ENCODE peak calls at places on chromosomes 13 and 19, in four cellular contexts. S, M, J and B are unnamed samples.

GRCh38 chr19:55069137-55069858 is 6.3 kb upstream of the RDH13 start:
- DNase-seq in S (peak; percentile 50), M (peak; percentile 56), J (peak; percentile 66), B (no peak)

GRCh38 chr13:33745370-33746324 is 72.3 kb upstream of the RFC3 start:
- DNase-seq in S (no peak), M (no peak), J (no peak), B (no peak)

GRCh38 chr13:40238761-40239160 is 427.7 kb downstream of the FOXO1 start:
- DNase-seq in S (no peak), M (no peak), J (no peak), B (no peak)

GRCh38 chr13:55977436-55977835 is 1163.3 kb upstream of the PRR20A start:
- DNase-seq in S (no peak), M (no peak), J (no peak), B (no peak)

GRCh38 chr19:53865918-53866696 is 1.6 kb upstream of the MYADM start:
- DNase-seq in S (peak; percentile 74), M (peak; percentile 44), J (peak; percentile 87), B (no peak)

GRCh38 chr13:52652980-52653303 is 306 bp downstream of the SUGT1 start:
- DNase-seq in S (no peak), M (peak; percentile 27), J (peak; percentile 60), B (no peak)

GRCh38 chr19:37991176-37991835 is 84.3 kb downstream of the SIPA1L3 start:
- DNase-seq in S (no peak), M (no peak), J (no peak), B (no peak)

GRCh38 chr13:33126909-33127607 is 110.8 kb downstream of the KL start:
- DNase-seq in S (no peak), M (no peak), J (no peak), B (no peak)

GRCh38 chr13:112759053-112759452 is 69.2 kb downstream of the ATP11A start:
- DNase-seq in S (no peak), M (no peak), J (no peak), B (no peak)

GRCh38 chr13:106795847-106796246 is 227.9 kb upstream of the ARGLU1 start:
- DNase-seq in S (no peak), M (no peak), J (no peak), B (no peak)

GRCh38 chr13:86906458-86906857 is 764.7 kb upstream of the SLITRK5 start:
- DNase-seq in S (no peak), M (no peak), J (no peak), B (no peak)

GRCh38 chr19:38361633-38362075 is 12.7 kb upstream of the PSMD8 start:
- DNase-seq in S (peak; percentile 94), M (peak; percentile 91), J (peak; percentile 97), B (no peak)

GRCh38 chr19:38209671-38210457 is 14.2 kb downstream of the DPF1 start:
- DNase-seq in S (peak; percentile 65), M (no peak), J (peak; percentile 79), B (no peak)

GRCh38 chr19:1324792-1325567 is 39.3 kb downstream of the EFNA2 start:
- DNase-seq in S (peak; percentile 64), M (peak; percentile 86), J (peak; percentile 84), B (no peak)

GRCh38 chr13:113963376-113963775 is 10.5 kb downstream of the C13orf46 start:
- DNase-seq in S (no peak), M (no peak), J (no peak), B (no peak)

GRCh38 chr13:24208314-24208713 is 47.8 kb downstream of the SPATA13 start:
- DNase-seq in S (no peak), M (no peak), J (no peak), B (no peak)

GRCh38 chr13:100535401-100536135 is 53.0 kb downstream of the GGACT start:
- DNase-seq in S (no peak), M (no peak), J (no peak), B (no peak)

GRCh38 chr19:1122972-1123363 is 19.2 kb downstream of the GPX4 start:
- DNase-seq in S (peak; percentile 97), M (peak; percentile 99), J (peak; percentile 99), B (no peak)

GRCh38 chr13:23612182-23612581 is 42.0 kb downstream of the TNFRSF19 start:
- DNase-seq in S (no peak), M (no peak), J (no peak), B (no peak)

GRCh38 chr19:27793128-27793643 is 1419.8 kb downstream of the UQCRFS1 start:
- DNase-seq in S (peak; percentile 67), M (peak; percentile 77), J (peak; percentile 65), B (peak; percentile 61)

GRCh38 chr13:26967119-26968038 is 204.2 kb downstream of the USP12 start:
- DNase-seq in S (no peak), M (no peak), J (peak; percentile 63), B (no peak)

GRCh38 chr13:34942732-34943674 is 933 bp downstream of the NBEA start:
- DNase-seq in S (peak; percentile 61), M (no peak), J (peak; percentile 69), B (no peak)

GRCh38 chr13:113971471-113972231 is 2.2 kb downstream of the C13orf46 start:
- DNase-seq in S (peak; percentile 10), M (no peak), J (no peak), B (no peak)

GRCh38 chr19:12997225-12997966 is 2.1 kb downstream of the NFIX start:
- DNase-seq in S (no peak), M (no peak), J (no peak), B (no peak)

GRCh38 chr19:12996542-12997094 is 1.3 kb downstream of the NFIX start:
- DNase-seq in S (peak; percentile 68), M (peak; percentile 67), J (peak; percentile 52), B (no peak)

GRCh38 chr19:12993562-12993961 is 1.7 kb upstream of the NFIX start:
- DNase-seq in S (no peak), M (no peak), J (no peak), B (no peak)

GRCh38 chr19:12994701-12995595 is at the start of gene NFIX:
- DNase-seq in S (no peak), M (peak; percentile 84), J (peak; percentile 86), B (no peak)

GRCh38 chr19:12995596-12996541 is 594 bp downstream of the NFIX start:
- DNase-seq in S (no peak), M (peak; percentile 92), J (peak; percentile 87), B (no peak)
- TF ChIP-seq USF1 in S (no peak), M (no peak), J (no peak), B (no peak)

GRCh38 chr13:71067164-71067815 is 799.7 kb downstream of the DACH1 start:
- DNase-seq in S (no peak), M (no peak), J (no peak), B (no peak)
- TF ChIP-seq USF1 in S (no peak), M (no peak), J (no peak), B (no peak)

DNA sequence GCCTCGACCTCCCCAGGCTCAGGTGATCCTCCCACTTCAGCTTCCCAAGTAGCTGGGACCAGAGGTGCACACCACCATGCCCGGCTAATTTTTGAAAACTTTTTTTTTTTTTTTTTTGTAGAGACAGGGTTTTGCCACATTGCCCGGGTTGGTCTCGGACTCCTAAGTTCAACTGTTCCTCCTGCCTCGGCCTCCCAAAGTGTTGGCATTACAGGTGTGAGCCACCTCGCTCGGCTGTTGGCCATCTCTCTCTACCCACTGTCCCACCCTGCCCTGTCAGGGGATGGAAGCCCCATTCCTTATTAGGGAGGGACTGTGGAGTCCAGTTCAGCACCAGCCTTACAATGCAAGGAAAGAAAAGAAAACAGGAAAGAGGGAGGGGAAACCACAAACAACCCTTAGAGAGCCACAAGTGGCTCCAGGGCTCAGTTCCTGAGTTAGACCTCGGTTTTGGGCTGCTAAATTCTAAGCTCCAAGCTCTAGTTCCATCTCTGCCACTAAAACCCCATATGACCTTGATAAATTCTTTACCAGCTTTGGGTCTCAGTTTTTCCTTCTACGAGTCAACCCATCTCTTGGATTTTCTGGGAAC is 31.7 kb downstream of the ACTL9 start:
- DNase-seq in S (no peak), M (no peak), J (no peak), B (no peak)
- TF ChIP-seq USF1 in S (no peak), M (no peak), J (no peak), B (no peak)

GRCh38 chr19:50898018-50898417 is 13.2 kb downstream of the KLK4 start:
- DNase-seq in S (no peak), M (no peak), J (no peak), B (no peak)

GRCh38 chr19:50897191-50897607 is 14.0 kb downstream of the KLK4 start:
- DNase-seq in S (no peak), M (no peak), J (no peak), B (peak; percentile 59)

GRCh38 chr19:50896591-50897190 is 14.5 kb downstream of the KLK4 start:
- DNase-seq in S (no peak), M (peak; percentile 50), J (no peak), B (peak; percentile 100)

GRCh38 chr19:50899549-50899948 is 11.6 kb downstream of the KLK4 start:
- DNase-seq in S (no peak), M (no peak), J (no peak), B (no peak)

DNA sequence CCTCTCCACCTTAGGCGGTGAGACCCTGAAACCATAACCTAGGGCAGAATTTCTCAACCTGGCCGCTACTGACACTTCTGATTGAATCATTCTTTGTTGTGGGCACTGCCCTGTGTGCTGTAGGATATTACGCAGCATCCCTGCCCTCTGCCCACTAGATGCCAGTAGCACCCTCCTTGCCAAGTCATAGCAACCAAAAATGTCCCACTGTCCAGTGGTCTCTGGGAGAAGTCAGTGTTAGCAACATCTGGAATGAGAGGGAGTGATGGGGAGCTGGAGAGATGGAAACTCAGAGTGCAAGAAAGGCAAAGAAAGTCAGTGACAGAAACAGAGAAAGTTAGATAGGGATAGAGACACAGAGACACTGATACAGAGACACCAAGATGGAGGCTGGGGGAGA is 13.6 kb downstream of the KLK4 start:
- DNase-seq in S (no peak), M (no peak), J (no peak), B (no peak)
- TF ChIP-seq USF1 in S (no peak), M (no peak), J (no peak), B (no peak)

GRCh38 chr19:34667349-34668076 is 9.4 kb downstream of the SCGB2B2 start:
- DNase-seq in S (no peak), M (peak; percentile 13), J (no peak), B (no peak)
- TF ChIP-seq USF1 in S (no peak), M (no peak), J (no peak), B (no peak)

DNA sequence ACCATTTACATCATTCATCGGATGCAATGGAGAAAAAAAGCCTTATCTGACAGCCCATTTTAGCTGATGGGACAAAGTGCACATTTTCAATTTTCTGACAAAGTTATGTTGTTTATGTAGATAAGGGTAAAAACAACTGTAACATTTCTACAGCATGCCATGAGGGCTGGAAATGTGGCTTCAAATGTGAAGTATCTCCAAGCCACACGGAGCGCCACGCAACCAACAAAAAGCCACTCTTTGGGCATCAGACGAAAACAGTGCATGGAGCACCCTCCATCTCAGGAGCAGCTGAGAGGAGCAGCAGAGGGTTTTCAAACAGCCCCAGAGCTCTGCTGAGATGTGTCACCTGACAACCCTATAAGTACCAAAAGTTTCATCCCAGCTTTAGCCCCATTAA is 364.6 kb upstream of the ZNF507 start:
- DNase-seq in S (no peak), M (no peak), J (no peak), B (no peak)
- TF ChIP-seq USF1 in S (no peak), M (no peak), J (no peak), B (no peak)